ENCODE peak calls at places on chromosome 19, in four cellular contexts. S is hepatocyte, V is foreskin fibroblast, X is H1. E is an unnamed sample.

GRCh38 chr19:46748325-46749109 is 2.3 kb upstream of the STRN4 start:
- DNase-seq in S (peak), V (peak), X (no peak), E (peak)

GRCh38 chr19:21604351-21604926 is 99.0 kb downstream of the ZNF429 start:
- DNase-seq in S (no peak), V (peak), X (no peak), E (peak)

GRCh38 chr19:14059093-14059480 is 2.8 kb downstream of the PALM3 start:
- DNase-seq in S (no peak), V (peak), X (no peak), E (no peak)

GRCh38 chr19:9538183-9539058 is at the start of gene ZNF426:
- DNase-seq in S (peak), V (peak), X (peak), E (peak)

GRCh38 chr19:19530423-19530804 is 1.7 kb downstream of the YJEFN3 start:
- DNase-seq in S (no peak), V (peak), X (no peak), E (no peak)

GRCh38 chr19:7772752-7773291 is 9.8 kb downstream of the CLEC4M start:
- DNase-seq in S (no peak), V (peak), X (no peak), E (peak)

GRCh38 chr19:31355330-31356289 is 6.4 kb upstream of the TSHZ3 start:
- DNase-seq in S (no peak), V (no peak), X (no peak), E (no peak)

GRCh38 chr19:33293255-33294057 is 8.9 kb downstream of the CEBPA start:
- DNase-seq in S (peak), V (peak), X (no peak), E (peak)

GRCh38 chr19:13579388-13580060 is 73.2 kb upstream of the CACNA1A start:
- DNase-seq in S (no peak), V (no peak), X (no peak), E (peak)

GRCh38 chr19:6766357-6767080 is 716 bp downstream of the SH2D3A start:
- DNase-seq in S (no peak), V (peak), X (no peak), E (no peak)

GRCh38 chr19:17243854-17244617 is 1.7 kb downstream of the NR2F6 start:
- DNase-seq in S (peak), V (peak), X (no peak), E (peak)

GRCh38 chr19:19566306-19566705 is 28.2 kb downstream of the CILP2 start:
- DNase-seq in S (no peak), V (peak), X (no peak), E (no peak)

GRCh38 chr19:41531438-41532311 is 44.3 kb upstream of the CEACAM21 start:
- DNase-seq in S (no peak), V (peak), X (no peak), E (peak)

GRCh38 chr19:13849991-13850909 is 26.7 kb upstream of the NANOS3 start:
- DNase-seq in S (peak), V (peak), X (no peak), E (peak)

GRCh38 chr19:56348289-56348877 is 33.7 kb upstream of the ZSCAN5A start:
- DNase-seq in S (no peak), V (peak), X (no peak), E (no peak)

GRCh38 chr19:43495082-43495481 is 9.5 kb downstream of the PHLDB3 start:
- DNase-seq in S (no peak), V (no peak), X (no peak), E (no peak)

GRCh38 chr19:1874554-1875185 is 10.6 kb downstream of the ABHD17A start:
- DNase-seq in S (no peak), V (no peak), X (no peak), E (no peak)

GRCh38 chr19:1872807-1873523 is 9.6 kb upstream of the KLF16 start:
- DNase-seq in S (no peak), V (no peak), X (no peak), E (no peak)

GRCh38 chr19:1871630-1872029 is 8.3 kb upstream of the KLF16 start:
- DNase-seq in S (no peak), V (no peak), X (no peak), E (no peak)

GRCh38 chr19:1875646-1876493 is 9.4 kb downstream of the ABHD17A start:
- DNase-seq in S (peak), V (peak), X (no peak), E (peak)

DNA sequence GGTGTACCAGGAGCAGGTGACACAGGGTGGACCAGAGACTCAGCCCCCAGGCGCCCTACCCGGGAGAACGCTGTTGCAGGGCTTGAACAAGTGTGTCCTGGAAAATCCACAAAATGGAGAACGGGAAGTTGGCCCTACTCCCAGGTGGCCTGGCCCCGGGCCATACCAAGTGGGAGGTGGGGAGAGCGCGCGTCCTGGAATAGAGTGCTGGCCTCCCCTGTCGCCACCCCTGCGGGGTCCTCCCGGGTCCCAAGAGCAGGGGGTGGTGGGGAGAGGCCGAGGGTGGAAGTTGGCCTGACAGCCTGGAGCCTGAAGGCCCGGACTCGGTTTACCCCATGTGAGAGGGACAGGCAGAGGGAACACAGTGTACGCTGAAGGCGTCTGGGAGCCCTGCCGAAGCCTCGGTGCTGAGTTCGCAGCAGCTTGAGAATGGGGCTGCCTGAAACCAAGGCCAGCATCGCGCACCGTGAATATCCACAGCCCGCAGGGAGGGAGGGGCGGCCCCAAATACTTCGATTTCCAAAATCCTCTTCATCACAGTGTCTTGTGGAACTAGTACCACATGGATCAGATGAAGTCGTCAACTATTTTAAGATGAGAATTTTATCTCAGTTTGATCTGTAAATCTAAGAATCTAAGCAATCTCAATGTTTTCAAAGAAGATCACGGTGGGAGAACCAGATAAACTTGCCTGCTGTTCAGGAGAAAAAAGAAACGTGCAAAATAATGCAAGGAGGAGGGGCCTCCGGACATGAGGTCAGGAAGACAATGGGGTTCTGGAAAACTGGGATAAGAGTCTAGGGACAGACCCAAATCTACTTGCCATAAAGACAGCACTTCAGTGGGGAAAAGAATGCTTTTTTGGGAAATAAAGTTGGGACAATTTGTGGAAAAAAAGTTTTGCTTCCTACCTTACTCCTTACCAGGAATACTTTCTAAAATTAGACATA is 10.4 kb upstream of the KLF16 start:
- DNase-seq in S (no peak), V (no peak), X (no peak), E (no peak)
- H3K4me3 ChIP-seq in S (no peak), V (peak), X (peak), E (peak)

DNA sequence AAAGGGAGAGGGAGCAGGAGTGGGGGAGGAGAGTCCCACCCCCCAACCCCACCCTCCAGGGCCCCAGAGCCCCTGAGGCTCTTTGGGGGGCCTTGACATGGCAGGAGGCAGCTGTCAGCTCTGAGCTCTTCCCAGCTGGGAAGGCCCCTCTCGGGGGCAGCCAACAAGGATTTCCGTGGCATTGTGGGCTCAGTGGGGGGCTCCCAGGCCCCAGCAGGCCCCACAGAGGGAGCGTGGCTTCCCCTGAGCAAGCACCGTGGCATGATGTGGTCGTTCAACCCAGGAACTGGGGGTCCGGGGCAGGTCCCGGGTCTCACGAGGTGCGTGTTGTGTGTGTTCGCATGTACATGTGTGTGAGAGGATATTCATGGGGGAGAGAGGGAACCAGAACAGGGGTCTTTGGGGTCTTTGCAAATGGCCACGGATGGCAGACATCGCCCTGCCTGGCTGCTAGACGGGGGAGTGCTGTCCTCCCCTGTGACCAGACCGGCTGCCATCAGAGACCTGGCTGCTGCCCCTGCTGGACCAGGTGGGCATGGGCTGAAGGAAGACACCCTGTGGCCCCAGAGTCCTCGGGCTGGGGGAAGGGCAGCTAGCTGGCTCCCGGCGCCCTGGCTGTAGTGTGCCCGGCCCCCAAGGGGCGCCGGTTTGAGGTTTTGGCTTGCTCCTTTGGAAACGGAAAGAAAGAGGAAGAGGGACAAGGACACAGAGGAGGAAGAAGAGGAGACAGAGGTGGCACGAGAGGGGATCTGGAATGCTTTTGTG is 3.7 kb upstream of the AKAP8L start:
- DNase-seq in S (no peak), V (no peak), X (no peak), E (no peak)
- TF ChIP-seq CTCF in S (no peak), V (no peak), X (no peak), E (no peak)

GRCh38 chr19:18313398-18313797 is 9.5 kb downstream of the LSM4 start:
- DNase-seq in S (no peak), V (no peak), X (no peak), E (no peak)
- H3K4me3 ChIP-seq in S (no peak), V (no peak), X (no peak), E (no peak)

DNA sequence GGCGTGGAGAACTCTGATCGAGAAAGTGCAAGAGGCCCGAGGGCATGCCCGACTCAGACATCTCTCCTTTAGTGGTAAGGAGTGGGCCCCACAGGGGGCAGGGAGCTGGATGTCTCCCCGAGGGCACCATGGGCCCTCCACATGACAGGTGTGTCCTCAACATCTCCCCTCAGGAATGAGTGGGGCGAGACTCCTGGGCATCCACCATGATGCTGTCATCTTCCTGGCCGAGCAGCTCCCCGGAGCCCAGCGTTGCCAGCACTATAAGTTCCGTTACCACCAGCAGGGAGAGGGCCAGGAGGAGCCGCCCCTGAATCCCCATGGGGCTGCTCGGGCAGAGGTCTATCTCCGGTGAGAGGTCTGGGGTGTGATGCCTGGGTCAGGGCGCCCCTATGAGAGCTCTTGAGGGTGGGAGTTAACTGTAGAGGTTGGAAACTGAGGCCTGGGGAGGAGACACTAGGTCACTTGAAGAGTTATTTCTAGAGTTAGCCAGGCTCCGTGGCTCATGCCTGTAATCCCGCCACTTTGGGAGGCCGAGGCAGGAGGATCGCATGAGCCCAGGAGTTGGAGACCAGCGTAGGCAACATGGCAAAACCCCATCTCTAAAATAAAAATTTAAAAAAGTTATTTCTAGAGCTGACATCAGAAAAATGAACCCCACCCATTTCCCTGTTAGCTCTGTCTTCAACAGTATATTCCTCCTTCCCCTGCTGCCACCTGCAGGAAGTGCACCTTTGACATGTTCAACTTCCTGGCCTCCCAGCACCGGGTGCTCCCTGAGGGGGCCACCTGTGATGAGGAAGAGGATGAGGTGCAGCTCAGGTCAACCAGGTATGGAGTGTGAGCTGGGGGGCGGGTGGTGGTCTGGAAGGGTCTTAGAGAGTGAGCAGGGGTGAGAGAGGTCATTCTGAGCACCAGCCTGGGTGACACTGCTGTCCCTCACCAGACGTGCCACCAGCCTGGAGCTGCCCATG is 5.1 kb downstream of the IGFLR1 start:
- DNase-seq in S (no peak), V (peak), X (no peak), E (no peak)
- TF ChIP-seq CTCF in S (no peak), V (no peak), X (peak), E (no peak)

GRCh38 chr19:4304509-4305252 is at the start of gene FSD1:
- DNase-seq in S (peak), V (peak), X (peak), E (peak)
- H3K4me3 ChIP-seq in S (no peak), V (peak), X (peak), E (peak)

E was measured in AG10803.